ENCODE peak calls at places on chromosomes 3 and 15, in ten cellular contexts. S, X, R, N, C, F, J, Q, Z and P are unnamed samples.

GRCh38 chr15:40555876-40556275 is 9.0 kb downstream of the CCDC32 start:
- DNase-seq in C (no peak), X (no peak), R (no peak), N (no peak), S (no peak), J (no peak), F (no peak), Z (no peak), Q (no peak), P (no peak)

GRCh38 chr15:92077353-92078080 is 224.0 kb downstream of the SLCO3A1 start:
- DNase-seq in N (peak; percentile 79), Z (peak; percentile 43), X (peak; percentile 36), J (peak; percentile 83), C (peak; percentile 64), R (peak; percentile 64), Q (no peak), S (peak; percentile 83), F (peak; percentile 85), P (peak; percentile 65)

GRCh38 chr15:92012368-92012629 is 158.8 kb downstream of the SLCO3A1 start:
- DNase-seq in S (no peak), R (no peak), Z (no peak), J (no peak), C (peak; percentile 19), X (no peak), N (no peak), Q (no peak), F (no peak), P (no peak)

GRCh38 chr15:89243046-89243690 is 611 bp upstream of the FANCI start:
- DNase-seq in Z (no peak), C (peak; percentile 53), Q (no peak), N (no peak), F (peak; percentile 52), J (no peak), X (no peak), S (peak; percentile 43), R (no peak), P (no peak)

GRCh38 chr3:69364354-69364753 is 21.5 kb downstream of the FRMD4B start:
- DNase-seq in R (no peak), Q (no peak), X (no peak), C (peak; percentile 35), J (no peak), N (peak; percentile 93), S (no peak), F (no peak), Z (no peak), P (no peak)

GRCh38 chr15:28786521-28786920 is 61.9 kb downstream of the GOLGA6L7 start:
- DNase-seq in R (no peak), N (peak; percentile 1), F (no peak), J (no peak), Z (no peak), Q (peak; percentile 9), X (no peak), C (peak; percentile 44), S (no peak), P (no peak)

GRCh38 chr3:60246361-60246760 is 1004.9 kb downstream of the FHIT start:
- DNase-seq in C (no peak), Q (no peak), S (no peak), J (no peak), R (no peak), F (no peak), X (no peak), Z (no peak), N (no peak), P (no peak)

GRCh38 chr15:63922551-63923315 is 89.0 kb upstream of the HERC1 start:
- DNase-seq in N (no peak), J (no peak), C (peak; percentile 45), X (no peak), F (no peak), Z (no peak), S (no peak), Q (no peak), R (no peak), P (no peak)

GRCh38 chr15:40082195-40082868 is 26.3 kb downstream of the BMF start:
- DNase-seq in C (no peak), X (no peak), R (no peak), N (no peak), Z (no peak), Q (no peak), S (peak; percentile 38), J (no peak), F (no peak), P (no peak)